ENCODE peak calls at places on chromosome 12, in nine cellular contexts. I, D, B, N, J, Y, A, T and Z are unnamed samples.

GRCh38 chr12:99529966-99530365 is 117.6 kb upstream of the GARIN6 start:
- DNase-seq in I (no peak), D (no peak), B (peak; percentile 3), N (no peak), J (no peak), Y (no peak), A (no peak), T (no peak), Z (no peak)

GRCh38 chr12:102833687-102834435 is 83.2 kb downstream of the PAH start:
- DNase-seq in I (no peak), D (no peak), B (no peak), N (no peak), J (no peak), Y (no peak), A (no peak), T (no peak), Z (no peak)

GRCh38 chr12:19220205-19220604 is 90.7 kb downstream of the PLEKHA5 start:
- DNase-seq in I (no peak), D (no peak), B (peak; percentile 94), N (no peak), J (peak; percentile 4), Y (no peak), A (no peak), T (no peak), Z (peak; percentile 87)

GRCh38 chr12:94169966-94170689 is 21.8 kb downstream of the PLXNC1 start:
- DNase-seq in I (no peak), D (no peak), B (no peak), N (no peak), J (no peak), Y (no peak), A (no peak), T (no peak), Z (no peak)

GRCh38 chr12:14607561-14607960 is 39.9 kb upstream of the PLBD1 start:
- DNase-seq in I (no peak), D (no peak), B (no peak), N (no peak), J (no peak), Y (no peak), A (no peak), T (no peak), Z (no peak)

GRCh38 chr12:114447799-114448617 is 42.1 kb upstream of the TBX5 start:
- DNase-seq in I (no peak), D (no peak), B (no peak), N (no peak), J (no peak), Y (no peak), A (no peak), T (no peak), Z (no peak)

GRCh38 chr12:64826234-64826633 is 1.8 kb downstream of the TBC1D30 start:
- DNase-seq in I (peak; percentile 50), D (peak; percentile 46), B (peak; percentile 45), N (peak; percentile 39), J (peak; percentile 42), Y (peak; percentile 89), A (peak; percentile 7), T (peak; percentile 64), Z (peak; percentile 68)

GRCh38 chr12:113932411-113933196 is 33.5 kb downstream of the RBM19 start:
- DNase-seq in I (no peak), D (peak; percentile 30), B (peak; percentile 2), N (peak; percentile 91), J (no peak), Y (no peak), A (no peak), T (no peak), Z (peak; percentile 64)

GRCh38 chr12:51329742-51330141 is 5.8 kb upstream of the BIN2 start:
- DNase-seq in I (no peak), D (no peak), B (no peak), N (no peak), J (no peak), Y (no peak), A (no peak), T (no peak), Z (no peak)

GRCh38 chr12:96425973-96426372 is 25.7 kb upstream of the CDK17 start:
- DNase-seq in I (no peak), D (no peak), B (peak; percentile 83), N (no peak), J (no peak), Y (no peak), A (no peak), T (no peak), Z (peak; percentile 79)